ENCODE peak calls at places on chromosomes 5 and 9, in six cellular contexts. H is A549, N is HepG2, S is K562, B is endothelial cell of umbilical vein, P is GM12878. L is an unnamed sample.

GRCh38 chr5:131413605-131414559 is 150.0 kb downstream of the CDC42SE2 start:
- DNase-seq in P (peak), B (no peak), N (no peak), S (no peak), H (no peak), L (peak)

GRCh38 chr5:91212336-91213092 is 170.6 kb downstream of the ARRDC3 start:
- DNase-seq in S (no peak), B (no peak), H (no peak), N (no peak), P (no peak), L (no peak)

GRCh38 chr9:130264414-130265350 is 878 bp upstream of the HMCN2 start:
- DNase-seq in B (no peak), N (no peak), H (no peak), P (no peak), S (no peak), L (no peak)

GRCh38 chr5:178357127-178357526 is 124.5 kb upstream of the PHYKPL start:
- DNase-seq in N (no peak), B (no peak), P (no peak), S (no peak), H (no peak), L (no peak)

GRCh38 chr5:123992641-123993040 is 480.7 kb downstream of the CSNK1G3 start:
- DNase-seq in H (no peak), S (no peak), B (no peak), N (no peak), P (no peak), L (no peak)

GRCh38 chr5:150641006-150641570 is 628 bp downstream of the SYNPO start:
- DNase-seq in P (no peak), B (peak), H (peak), N (peak), S (no peak), L (peak)

GRCh38 chr9:124841422-124841821 is 11.8 kb upstream of the WDR38 start:
- DNase-seq in S (no peak), N (no peak), B (no peak), H (no peak), P (no peak), L (no peak)

GRCh38 chr9:113216406-113216805 is 4.7 kb downstream of the FKBP15 start:
- DNase-seq in S (no peak), H (no peak), P (no peak), N (no peak), B (no peak), L (no peak)

GRCh38 chr5:34914671-34915138 is 599 bp downstream of the RAD1 start:
- DNase-seq in N (no peak), B (no peak), H (peak), P (no peak), S (peak), L (peak)

GRCh38 chr5:9059920-9060691 is 485.8 kb downstream of the SEMA5A start:
- DNase-seq in B (peak), H (no peak), S (no peak), P (no peak), N (no peak), L (no peak)

GRCh38 chr9:117826837-117827236 is 122.6 kb downstream of the TLR4 start:
- DNase-seq in S (no peak), N (no peak), P (no peak), H (no peak), B (no peak), L (no peak)

GRCh38 chr9:132545578-132545977 is 36.8 kb upstream of the BARHL1 start:
- DNase-seq in P (no peak), B (no peak), H (no peak), N (no peak), S (no peak), L (no peak)

GRCh38 chr5:68395844-68396523 is 180.4 kb downstream of the PIK3R1 start:
- DNase-seq in H (no peak), S (no peak), B (no peak), P (no peak), N (peak), L (no peak)

GRCh38 chr5:149957855-149958254 is 2.7 kb upstream of the SLC26A2 start:
- DNase-seq in N (peak), B (no peak), P (no peak), H (peak), S (no peak), L (no peak)

GRCh38 chr5:2929779-2930178 is 178.3 kb upstream of the IRX2 start:
- DNase-seq in S (no peak), P (no peak), N (no peak), H (no peak), B (no peak), L (no peak)

GRCh38 chr9:98774746-98775145 is 21.6 kb downstream of the ANKS6 start:
- DNase-seq in S (peak), H (peak), B (no peak), P (no peak), N (no peak), L (peak)

GRCh38 chr9:19976226-19976625 is 187.4 kb upstream of the SLC24A2 start:
- DNase-seq in N (no peak), P (no peak), B (peak), S (no peak), H (no peak), L (peak)

GRCh38 chr5:130651440-130651839 is 513.6 kb downstream of the HINT1 start:
- DNase-seq in N (no peak), P (no peak), S (no peak), H (no peak), B (no peak), L (no peak)

GRCh38 chr5:78601622-78602314 is 46.8 kb downstream of the LHFPL2 start:
- DNase-seq in S (no peak), N (peak), P (no peak), B (peak), H (no peak), L (no peak)

GRCh38 chr9:7622481-7622880 is 177.1 kb downstream of the DMAC1 start:
- DNase-seq in S (no peak), H (no peak), P (no peak), B (no peak), N (no peak), L (no peak)

GRCh38 chr9:99044827-99045226 is 60.1 kb upstream of the TGFBR1 start:
- DNase-seq in P (no peak), B (no peak), S (no peak), N (no peak), H (no peak), L (no peak)

GRCh38 chr5:119257613-119258012 is 98.2 kb upstream of the TNFAIP8 start:
- DNase-seq in H (no peak), N (no peak), P (no peak), B (no peak), S (no peak), L (no peak)
- TF ChIP-seq MAX in H (no peak), N (no peak), P (no peak), B (no peak), S (no peak), L (no peak)

DNA sequence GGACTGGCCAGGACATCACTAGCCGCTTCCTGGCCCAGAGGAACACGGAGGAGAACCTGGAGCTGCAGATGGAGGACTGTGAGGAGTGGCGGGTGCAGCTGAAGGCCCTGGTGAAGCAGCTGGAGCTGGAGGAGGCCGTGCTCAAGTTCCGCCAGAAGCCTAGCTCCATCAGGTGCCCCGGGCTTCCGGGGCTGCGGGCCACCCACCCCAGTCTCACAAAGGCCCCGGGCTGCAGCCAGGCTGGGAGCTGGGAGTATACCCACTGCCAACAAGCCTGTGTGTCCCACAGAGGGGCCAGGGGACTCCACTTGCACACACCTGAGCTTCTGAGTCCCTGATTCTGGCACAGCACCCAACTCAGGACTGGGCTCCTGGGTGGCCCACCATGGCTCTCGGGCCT is 1.7 kb upstream of the RABL6 start:
- DNase-seq in S (no peak), P (no peak), B (no peak), H (no peak), N (no peak), L (no peak)
- H3K4me3 ChIP-seq in S (no peak), P (no peak), B (no peak), H (no peak), N (peak), L (no peak)

DNA sequence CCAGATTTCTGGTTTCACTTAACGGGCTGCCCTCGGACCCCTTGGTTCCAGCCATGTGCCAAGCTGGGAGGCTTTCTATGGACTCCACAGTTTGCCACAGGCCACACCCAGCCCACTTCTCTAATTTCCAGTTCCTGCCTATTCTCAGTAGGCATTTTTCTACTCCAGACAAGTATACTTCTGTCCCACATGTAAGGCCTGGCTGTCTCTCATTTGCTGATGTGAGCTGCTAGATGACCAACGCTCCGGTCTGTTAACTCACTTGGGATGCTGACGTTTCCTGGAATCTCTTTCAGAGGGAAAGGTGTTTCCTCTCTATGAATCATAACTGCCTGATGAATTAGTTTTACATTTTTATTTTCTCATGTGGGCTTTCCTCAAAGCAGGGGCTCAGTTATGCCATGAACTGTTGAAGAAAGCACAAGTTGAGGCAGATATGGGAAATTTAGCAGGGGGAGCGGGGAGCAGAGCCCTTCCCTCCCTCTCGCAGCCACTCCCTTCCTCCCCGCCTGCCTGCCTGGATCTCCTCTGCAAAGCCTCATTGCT is 36.3 kb downstream of the ERGIC1 start:
- DNase-seq in H (peak), N (no peak), P (no peak), S (no peak), B (peak), L (no peak)
- TF ChIP-seq MYC in H (no peak), N (no peak), P (no peak), S (no peak), B (no peak), L (no peak)

GRCh38 chr5:73693573-73694061 is 67.6 kb downstream of the ARHGEF28 start:
- DNase-seq in N (peak), B (peak), P (no peak), S (no peak), H (peak), L (peak)
- TF ChIP-seq MAX in N (no peak), B (no peak), P (no peak), S (no peak), H (peak), L (peak)

L was measured in NB4.